ENCODE peak calls at places on chromosomes 5 and 9, in eight cellular contexts. A, C, O, Y, L, M, H and S are unnamed samples.

GRCh38 chr9:83204047-83204446 is 141.1 kb upstream of the RASEF start:
- DNase-seq in Y (no peak), M (no peak), C (no peak), H (no peak), L (no peak), O (peak), A (no peak), S (no peak)

GRCh38 chr5:51208291-51208690 is 175.0 kb upstream of the ISL1 start:
- DNase-seq in M (no peak), O (no peak), L (no peak), C (no peak), A (no peak), Y (no peak), H (no peak), S (no peak)

GRCh38 chr5:55037046-55037771 is 13.2 kb downstream of the GZMK start:
- DNase-seq in C (no peak), M (no peak), Y (peak), O (peak), A (peak), H (no peak), L (no peak), S (no peak)

GRCh38 chr9:93203713-93204469 is 20.0 kb downstream of the WNK2 start:
- DNase-seq in O (no peak), M (no peak), Y (no peak), L (no peak), A (no peak), H (no peak), C (no peak), S (no peak)

GRCh38 chr5:62144395-62145022 is 161.5 kb upstream of the KIF2A start:
- DNase-seq in A (peak), H (no peak), O (peak), M (no peak), C (no peak), L (no peak), Y (peak), S (no peak)

GRCh38 chr5:146339715-146340259 is 1.1 kb downstream of the POU4F3 start:
- DNase-seq in H (no peak), C (no peak), O (no peak), Y (no peak), M (no peak), L (no peak), A (no peak), S (no peak)

GRCh38 chr9:110426052-110426709 is 88.5 kb upstream of the TXNDC8 start:
- DNase-seq in H (no peak), M (no peak), Y (peak), A (peak), C (no peak), L (no peak), O (peak), S (no peak)

GRCh38 chr9:92983984-92984589 is 36.8 kb downstream of the FGD3 start:
- DNase-seq in H (no peak), Y (peak), M (no peak), O (peak), A (no peak), L (no peak), C (no peak), S (no peak)

GRCh38 chr5:172101547-172102225 is 86.3 kb downstream of the STK10 start:
- DNase-seq in H (no peak), Y (no peak), A (no peak), M (no peak), C (no peak), L (no peak), O (no peak), S (no peak)

GRCh38 chr5:117242028-117242427 is 667.4 kb upstream of the SEMA6A start:
- DNase-seq in A (no peak), M (no peak), H (no peak), C (no peak), O (no peak), L (no peak), Y (no peak), S (no peak)
- H3K4me3 ChIP-seq in A (no peak), M (no peak), H (no peak), C (no peak), O (no peak), L (no peak), Y (no peak), S (no peak)

GRCh38 chr5:127962491-127962890 is 121.1 kb upstream of the SLC12A2 start:
- DNase-seq in Y (peak), C (no peak), O (no peak), H (no peak), M (no peak), A (no peak), L (no peak), S (no peak)

GRCh38 chr5:127961006-127961763 is 122.4 kb upstream of the SLC12A2 start:
- DNase-seq in A (no peak), M (peak), C (no peak), O (no peak), L (no peak), H (no peak), Y (no peak), S (no peak)

GRCh38 chr5:127960126-127960744 is 123.3 kb upstream of the SLC12A2 start:
- DNase-seq in H (no peak), C (no peak), L (no peak), Y (peak), A (no peak), M (peak), O (peak), S (no peak)

GRCh38 chr5:127963233-127963632 is 120.3 kb upstream of the SLC12A2 start:
- DNase-seq in H (no peak), O (no peak), L (no peak), A (no peak), M (no peak), C (no peak), Y (no peak), S (no peak)

DNA sequence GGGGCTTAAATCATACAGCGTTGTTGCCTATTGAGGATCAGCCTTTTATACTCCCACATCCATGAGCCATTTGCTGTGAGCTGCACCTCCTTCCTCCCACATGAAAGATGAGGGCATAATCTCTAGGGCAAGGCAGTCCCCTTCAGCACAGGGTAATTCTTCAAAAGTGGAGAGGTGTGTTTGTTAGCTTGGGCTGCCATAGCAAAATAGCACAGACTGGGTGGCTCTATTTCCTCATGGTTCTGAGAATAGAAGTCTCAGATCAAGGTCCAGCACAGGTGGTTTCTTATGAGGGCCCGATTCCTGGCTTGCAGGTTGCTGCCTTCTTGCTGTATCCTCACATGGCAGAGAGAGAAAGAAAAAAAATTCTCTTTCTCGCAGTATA is 121.8 kb upstream of the SLC12A2 start:
- DNase-seq in L (no peak), A (no peak), C (no peak), O (no peak), M (no peak), H (no peak), Y (no peak), S (no peak)
- TF ChIP-seq CTCF in L (no peak), A (no peak), C (no peak), O (no peak), M (no peak), H (no peak), Y (no peak), S (no peak)

DNA sequence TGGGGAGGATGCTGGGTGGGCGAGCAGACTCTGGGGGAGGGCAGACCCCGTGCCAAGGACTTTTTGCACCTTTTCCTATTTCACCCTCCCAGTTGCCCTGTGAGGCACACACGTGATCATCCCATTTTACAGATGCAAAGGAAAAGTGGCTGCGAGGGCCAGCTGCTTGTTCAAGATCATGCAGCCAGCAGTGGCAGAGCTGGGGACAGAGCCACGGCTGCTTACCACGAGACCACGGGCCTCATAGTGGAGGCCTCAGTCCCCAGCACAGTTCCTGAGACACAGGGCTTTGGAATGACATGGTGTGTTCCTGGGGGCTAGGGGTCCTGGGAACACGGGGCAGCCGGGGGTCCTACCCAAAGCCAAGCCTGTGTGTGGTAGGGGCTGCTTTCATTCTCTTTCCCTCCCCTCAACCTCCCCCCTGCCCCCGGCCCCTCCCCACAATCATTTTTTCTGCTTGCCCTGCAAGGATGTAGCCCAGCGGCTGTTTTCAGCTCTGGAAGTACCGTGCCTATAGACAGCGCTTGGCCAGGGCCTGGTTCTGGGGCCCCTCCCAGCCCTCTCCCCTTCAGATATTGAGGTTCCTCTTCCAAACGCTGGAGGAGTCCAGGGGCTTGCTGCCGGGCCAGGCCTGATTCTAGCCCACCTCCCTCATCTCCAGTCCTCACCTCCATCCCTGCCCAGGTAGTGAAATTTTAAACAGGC is 58.5 kb upstream of the IER5L start:
- DNase-seq in Y (no peak), O (no peak), C (no peak), M (no peak), A (no peak), L (no peak), H (no peak), S (no peak)
- H3K4me3 ChIP-seq in Y (no peak), O (no peak), C (peak), M (peak), A (no peak), L (no peak), H (no peak), S (no peak)

DNA sequence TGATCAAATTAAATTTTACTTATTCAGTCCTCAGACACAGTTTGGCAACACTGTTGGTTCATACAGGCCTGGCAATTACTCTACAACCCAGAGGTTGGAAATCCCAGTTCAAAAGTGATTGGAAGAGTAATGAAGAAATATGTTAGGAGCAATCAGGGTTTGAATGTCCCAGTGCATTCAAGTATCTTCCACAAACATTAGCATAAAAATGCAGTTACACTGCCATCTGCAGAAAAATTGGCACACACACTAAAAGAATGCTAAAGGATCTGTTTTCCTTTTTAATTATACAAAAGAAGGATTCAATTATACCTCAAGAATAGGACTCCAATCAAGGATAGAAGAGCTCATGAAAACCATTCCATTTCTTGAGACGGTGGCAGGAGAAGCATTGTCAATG is 130.2 kb downstream of the DNAH5 start:
- DNase-seq in C (no peak), M (no peak), H (no peak), O (no peak), Y (peak), L (no peak), A (peak), S (no peak)
- TF ChIP-seq CTCF in C (no peak), M (no peak), H (no peak), O (no peak), Y (no peak), L (no peak), A (no peak), S (no peak)

DNA sequence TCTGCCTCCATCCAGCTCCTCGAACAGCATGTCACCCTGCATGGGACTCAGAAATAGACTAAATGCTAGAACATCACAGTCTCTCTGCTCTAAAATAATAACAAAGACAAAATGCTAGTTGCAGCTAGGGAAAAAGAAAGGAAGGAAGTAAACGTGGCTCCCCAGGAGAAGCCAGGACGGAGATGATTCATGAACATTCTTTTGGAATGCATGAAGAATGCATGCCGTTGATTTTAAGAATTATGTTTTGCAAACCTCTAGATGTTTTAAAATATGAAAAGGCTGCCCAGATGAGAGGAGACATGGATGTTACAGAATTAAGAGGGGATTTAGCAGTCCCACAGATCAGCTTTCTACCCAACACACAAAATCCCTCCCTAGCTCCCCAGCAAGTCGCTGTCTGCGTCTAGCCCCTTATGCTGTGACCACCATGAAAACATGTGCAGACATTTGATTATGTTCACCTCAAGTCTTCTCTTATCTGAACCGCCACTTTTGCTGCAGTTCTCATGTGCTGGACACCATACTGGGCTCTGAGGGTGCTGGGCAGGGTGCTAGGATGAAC is 139.4 kb upstream of the LMX1B start:
- DNase-seq in A (peak), M (no peak), O (peak), L (no peak), Y (peak), H (no peak), C (no peak), S (peak)
- H3K4me3 ChIP-seq in A (no peak), M (no peak), O (no peak), L (no peak), Y (no peak), H (no peak), C (no peak), S (no peak)

DNA sequence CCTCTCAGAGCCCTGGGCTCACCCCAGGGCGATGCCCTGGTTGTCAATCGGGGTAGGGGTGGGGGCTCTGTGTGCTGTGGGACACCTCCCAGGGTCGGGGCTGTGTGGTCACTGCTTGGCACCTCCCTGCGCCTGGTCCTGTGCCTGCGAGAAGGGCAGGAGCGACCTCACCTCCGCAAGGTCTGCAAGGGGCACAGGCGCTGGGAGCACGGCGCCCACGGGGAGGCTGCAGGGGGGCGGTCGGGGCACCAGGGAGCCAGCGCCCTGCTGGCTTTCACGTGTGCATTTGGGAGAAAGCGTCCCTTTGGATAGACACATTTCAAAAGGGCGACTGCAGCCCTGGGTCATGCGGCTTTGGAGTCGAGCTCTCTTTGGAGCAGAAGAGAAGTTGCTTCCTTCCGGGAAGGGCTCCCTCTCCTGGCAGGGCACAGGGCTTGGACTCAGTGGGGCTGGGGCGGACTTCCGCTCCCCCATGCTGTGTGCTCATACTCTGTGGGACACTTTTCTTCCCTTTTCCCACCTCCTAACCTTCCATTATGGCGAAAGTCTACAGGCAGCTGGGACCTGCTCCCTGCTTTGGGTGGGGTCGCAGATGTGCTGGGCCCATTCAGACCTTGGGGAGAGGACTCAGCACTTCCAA is 52.8 kb upstream of the SLC28A3 start:
- DNase-seq in C (no peak), A (no peak), L (no peak), H (no peak), Y (no peak), O (no peak), M (no peak), S (no peak)
- TF ChIP-seq CTCF in C (no peak), A (no peak), L (no peak), H (no peak), Y (no peak), O (no peak), M (no peak), S (no peak)